ENCODE peak calls at places on chromosomes 13 and 19, in ten cellular contexts. U is foreskin keratinocyte; Z is foreskin fibroblast; M is adrenal gland; C is kidney epithelial cell; Q is CD8-positive, alpha-beta T cell; P is IMR-90; V is nephron progenitor cell; Y is tibial artery; O is thoracic aorta. N is an unnamed sample.
A peak's percentile ranks its signal among the peaks of the same experiment; 100 is the strongest.

GRCh38 chr13:85616275-85616674 is 182.9 kb downstream of the SLITRK6 start:
- DNase-seq in C (no peak), U (peak; percentile 43), V (no peak), Z (no peak), Q (no peak), Y (no peak), O (no peak), M (no peak), P (peak; percentile 57), N (no peak)

GRCh38 chr13:106176103-106176502 is 359.4 kb downstream of the EFNB2 start:
- DNase-seq in P (peak; percentile 78), U (no peak), Y (no peak), M (no peak), V (no peak), O (no peak), C (no peak), Q (no peak), Z (peak; percentile 67), N (no peak)

GRCh38 chr13:77337159-77337558 is 10.3 kb upstream of the MYCBP2 start:
- DNase-seq in Q (no peak), V (no peak), C (no peak), U (no peak), M (no peak), Y (no peak), O (no peak), Z (no peak), P (no peak), N (no peak)

GRCh38 chr13:45341799-45342584 is 1.0 kb upstream of the TPT1 start:
- DNase-seq in C (no peak), O (peak; percentile 58), M (peak; percentile 68), U (no peak), Z (no peak), Y (peak; percentile 86), V (no peak), Q (no peak), P (no peak), N (no peak)

GRCh38 chr19:28425431-28425931 is 787.5 kb downstream of the UQCRFS1 start:
- DNase-seq in Q (no peak), M (no peak), V (no peak), Y (no peak), U (peak; percentile 24), Z (no peak), O (no peak), P (no peak), C (no peak), N (no peak)

GRCh38 chr13:35283856-35284255 is 192.6 kb downstream of the MAB21L1 start:
- DNase-seq in P (no peak), O (no peak), M (no peak), U (peak; percentile 44), Y (no peak), Z (peak; percentile 1), Q (no peak), V (no peak), C (no peak), N (no peak)

GRCh38 chr19:2387367-2388288 is 27.6 kb downstream of the TMPRSS9 start:
- DNase-seq in Y (no peak), Q (no peak), V (no peak), Z (no peak), U (no peak), O (no peak), M (no peak), C (no peak), P (no peak), N (peak; percentile 38)

GRCh38 chr19:47231215-47232054 is 436 bp upstream of the BBC3 start:
- DNase-seq in O (peak; percentile 52), Y (peak; percentile 95), C (no peak), M (peak; percentile 94), Q (peak; percentile 93), U (no peak), V (peak; percentile 93), P (peak; percentile 90), Z (peak; percentile 90), N (peak; percentile 85)

GRCh38 chr19:44607049-44607448 is 6.3 kb upstream of the IGSF23 start:
- DNase-seq in U (no peak), M (no peak), Y (no peak), Q (no peak), O (no peak), C (no peak), Z (peak; percentile 50), V (no peak), P (peak; percentile 62), N (no peak)

GRCh38 chr19:35894342-35894741 is 6.0 kb downstream of the NFKBID start:
- DNase-seq in M (no peak), U (no peak), Y (no peak), Z (no peak), O (no peak), C (no peak), Q (no peak), P (no peak), V (no peak), N (no peak)

GRCh38 chr19:40807147-40808020 is 8.4 kb downstream of the EGLN2 start:
- DNase-seq in Z (no peak), O (no peak), C (no peak), M (no peak), V (no peak), U (no peak), Y (no peak), Q (no peak), P (no peak), N (no peak)

GRCh38 chr19:16327501-16327900 is 2.9 kb downstream of the KLF2 start:
- DNase-seq in V (no peak), Q (peak; percentile 38), Y (peak; percentile 85), O (no peak), Z (no peak), C (no peak), P (no peak), U (no peak), M (no peak), N (no peak)

GRCh38 chr13:33524086-33524485 is 238.5 kb upstream of the STARD13 start:
- DNase-seq in C (no peak), Q (no peak), U (no peak), Z (peak; percentile 74), Y (no peak), V (no peak), P (peak; percentile 92), M (no peak), O (no peak), N (no peak)

GRCh38 chr13:30835442-30835841 is 70.6 kb upstream of the MEDAG start:
- DNase-seq in Y (no peak), C (no peak), Q (no peak), P (peak; percentile 82), M (no peak), V (no peak), O (no peak), Z (no peak), U (no peak), N (no peak)

GRCh38 chr13:111045170-111045569 is 69.9 kb upstream of the ARHGEF7 start:
- DNase-seq in U (no peak), Y (no peak), V (no peak), Z (no peak), Q (no peak), O (no peak), C (no peak), P (no peak), M (no peak), N (no peak)

GRCh38 chr19:42683917-42684513 is 56.3 kb downstream of the PSG3 start:
- DNase-seq in U (no peak), Q (peak; percentile 7), Z (peak; percentile 8), M (no peak), P (peak; percentile 31), Y (no peak), V (peak; percentile 21), C (no peak), O (no peak), N (no peak)
- TF ChIP-seq CTCF in U (peak; percentile 75), Q (peak; percentile 79), Z (peak; percentile 51), M (peak; percentile 58), P (peak; percentile 67), Y (peak; percentile 37), V (peak; percentile 53), C (peak; percentile 57), O (peak; percentile 38), N (peak; percentile 77)

GRCh38 chr19:3670258-3670795 is 29.9 kb downstream of the PIP5K1C start:
- DNase-seq in Q (no peak), Z (peak; percentile 87), U (no peak), M (no peak), P (peak; percentile 84), O (peak; percentile 76), C (peak; percentile 34), Y (peak; percentile 98), V (no peak), N (no peak)
- TF ChIP-seq CTCF in Q (no peak), Z (no peak), U (no peak), M (no peak), P (no peak), O (no peak), C (no peak), Y (no peak), V (no peak), N (no peak)

DNA sequence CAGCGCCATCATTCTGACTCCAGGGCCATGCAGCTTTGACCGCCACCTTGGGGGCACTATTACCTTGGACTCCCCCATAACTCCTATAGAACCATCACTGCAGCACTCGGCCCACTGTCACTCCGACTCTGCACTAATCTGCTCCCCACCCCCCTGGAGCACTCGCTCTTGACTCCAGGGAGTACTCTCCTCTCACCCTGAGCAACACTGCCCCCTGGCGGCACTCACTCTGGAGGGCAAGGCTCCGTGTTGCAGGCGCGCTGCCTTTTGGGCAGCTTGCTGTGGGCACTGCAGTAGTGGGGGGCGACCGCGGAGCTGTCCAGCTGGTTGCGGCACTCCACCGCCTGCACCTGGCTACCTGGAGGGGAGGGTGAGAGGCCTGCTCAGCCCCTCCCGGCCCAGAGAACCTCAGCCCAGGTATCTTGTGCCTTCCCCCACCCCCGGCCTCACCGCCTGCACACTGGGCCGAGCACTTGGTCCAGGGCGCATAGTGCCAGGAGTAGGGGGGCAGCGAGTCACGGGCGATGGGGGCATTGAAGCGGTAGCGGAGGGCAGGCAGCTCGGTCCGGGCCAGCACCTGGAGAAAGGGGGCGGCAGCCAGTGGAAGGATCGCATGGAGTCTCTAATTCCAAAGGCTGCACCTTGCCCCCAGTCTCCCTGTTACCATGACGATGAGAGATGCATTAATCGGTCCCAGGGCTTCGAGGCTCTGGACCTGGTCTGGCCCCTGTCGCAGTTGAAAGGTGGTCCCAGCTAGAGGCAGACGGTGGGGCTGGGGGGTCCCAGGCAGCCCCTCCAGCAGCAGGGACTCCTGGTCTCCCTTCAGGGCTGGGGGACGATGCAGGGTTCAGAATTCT is 8.9 kb upstream of the MYO1F start:
- DNase-seq in Q (peak; percentile 65), V (peak; percentile 86), P (no peak), U (no peak), O (no peak), M (no peak), Z (no peak), C (no peak), Y (no peak), N (peak; percentile 88)
- TF ChIP-seq CTCF in Q (peak; percentile 23), V (peak; percentile 74), P (peak; percentile 48), U (peak; percentile 52), O (peak; percentile 40), M (peak; percentile 42), Z (peak; percentile 48), C (peak; percentile 49), Y (peak; percentile 41), N (peak; percentile 92)

DNA sequence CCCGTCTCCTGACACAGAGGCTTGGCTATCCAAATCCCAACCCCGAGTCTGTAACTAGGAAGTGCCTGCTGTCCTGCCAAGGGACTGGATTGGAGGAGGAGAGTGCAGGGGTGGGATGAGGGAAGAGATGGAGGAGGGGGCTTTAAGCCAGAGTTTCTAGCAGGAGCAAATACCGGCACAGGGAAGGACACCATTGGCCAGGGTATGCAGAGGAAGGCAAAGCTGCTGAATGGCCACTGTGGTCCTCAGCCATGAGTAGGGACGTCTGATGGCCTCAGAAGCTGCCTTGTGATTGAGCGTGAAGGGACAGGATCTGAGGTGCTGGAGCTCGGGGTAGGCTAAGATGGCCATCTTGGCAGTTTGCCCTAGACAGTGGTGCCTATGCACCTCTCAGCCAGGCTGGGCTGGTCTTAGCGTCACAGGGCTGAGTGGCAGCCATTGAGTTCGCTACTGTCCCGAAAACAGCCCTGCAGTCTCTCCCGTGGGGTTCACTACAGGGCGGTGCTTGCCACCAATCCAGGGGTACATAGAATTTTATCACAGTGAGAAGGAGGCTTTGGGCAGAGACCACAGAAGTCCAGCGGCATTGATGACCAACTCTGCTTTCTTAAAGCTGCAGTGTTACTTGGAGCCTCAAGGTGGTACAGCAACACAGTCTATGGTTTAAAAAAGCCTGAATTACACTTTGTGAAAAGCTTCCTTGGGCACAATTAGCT is 61.8 kb downstream of the AKAP11 start:
- DNase-seq in P (peak; percentile 22), C (peak; percentile 4), V (no peak), Y (no peak), O (no peak), Q (no peak), M (no peak), Z (no peak), U (no peak), N (no peak)
- TF ChIP-seq CTCF in P (peak; percentile 31), C (peak; percentile 47), V (peak; percentile 39), Y (no peak), O (no peak), Q (peak; percentile 32), M (peak; percentile 19), Z (peak; percentile 35), U (peak; percentile 64), N (peak; percentile 30)

N was measured in glutamatergic neuron.